ENCODE peak calls at places on chromosome 16, in six cellular contexts. F is neural crest cell, N is lower leg skin, H is H1, O is tibial artery, Z is PC-9. K is an unnamed sample.

GRCh38 chr16:73047221-73047535 is 750 bp downstream of the ZFHX3 start:
- DNase-seq in F (no peak), O (no peak), H (no peak), Z (no peak), N (no peak), K (no peak)

GRCh38 chr16:49000594-49000993 is 281.0 kb downstream of the CBLN1 start:
- DNase-seq in F (no peak), Z (no peak), N (no peak), H (peak), O (no peak), K (no peak)

GRCh38 chr16:87190288-87191240 is 126.6 kb downstream of the C16orf95 start:
- DNase-seq in N (no peak), O (no peak), F (no peak), Z (no peak), H (no peak), K (peak)

GRCh38 chr16:48053346-48053745 is 102.4 kb downstream of the ABCC12 start:
- DNase-seq in H (no peak), F (peak), O (no peak), Z (peak), N (no peak), K (no peak)

GRCh38 chr16:82954224-82954929 is 327.6 kb downstream of the CDH13 start:
- DNase-seq in F (no peak), Z (no peak), H (no peak), O (no peak), N (no peak), K (no peak)

GRCh38 chr16:75026892-75027391 is 28.1 kb downstream of the ZNRF1 start:
- DNase-seq in Z (no peak), N (no peak), H (no peak), O (no peak), F (no peak), K (no peak)

GRCh38 chr16:53429221-53429943 is 4.9 kb upstream of the RBL2 start:
- DNase-seq in H (no peak), N (peak), Z (peak), F (no peak), O (no peak), K (no peak)

GRCh38 chr16:88866151-88866920 is at the start of gene PABPN1L:
- DNase-seq in O (no peak), H (no peak), F (no peak), N (no peak), Z (no peak), K (no peak)

GRCh38 chr16:53545433-53545832 is 42.4 kb upstream of the AKTIP start:
- DNase-seq in H (no peak), F (no peak), O (no peak), N (no peak), Z (no peak), K (peak)

GRCh38 chr16:10992112-10992511 is 47.7 kb downstream of the CLEC16A start:
- DNase-seq in H (no peak), O (no peak), N (no peak), F (no peak), Z (no peak), K (no peak)

GRCh38 chr16:4679854-4680636 is 13.3 kb upstream of the NUDT16L1 start:
- DNase-seq in N (peak), F (no peak), Z (peak), H (no peak), O (peak), K (no peak)

GRCh38 chr16:9159839-9160550 is 68.6 kb downstream of the HAPSTR1 start:
- DNase-seq in H (peak), N (peak), Z (peak), F (peak), O (no peak), K (peak)

GRCh38 chr16:54411555-54411954 is 125.0 kb upstream of the IRX3 start:
- DNase-seq in H (no peak), O (no peak), F (no peak), Z (no peak), N (no peak), K (peak)

GRCh38 chr16:57054338-57054737 is 38.0 kb upstream of the CPNE2 start:
- DNase-seq in F (no peak), H (no peak), N (no peak), O (no peak), Z (no peak), K (no peak)

GRCh38 chr16:82192665-82193064 is 22.6 kb upstream of the MPHOSPH6 start:
- DNase-seq in F (no peak), Z (no peak), H (no peak), N (no peak), O (no peak), K (no peak)

GRCh38 chr16:54347961-54348360 is 61.4 kb upstream of the IRX3 start:
- DNase-seq in Z (no peak), O (no peak), F (no peak), H (no peak), N (no peak), K (no peak)

GRCh38 chr16:86824751-86825310 is 246.5 kb downstream of the FOXL1 start:
- DNase-seq in N (no peak), H (no peak), Z (no peak), O (peak), F (no peak), K (no peak)

GRCh38 chr16:9372934-9373890 is 281.8 kb downstream of the HAPSTR1 start:
- DNase-seq in H (no peak), F (no peak), Z (no peak), O (no peak), N (no peak), K (peak)

GRCh38 chr16:8667492-8667891 is 6.9 kb upstream of the ABAT start:
- DNase-seq in F (no peak), Z (no peak), N (no peak), H (no peak), O (no peak), K (no peak)

GRCh38 chr16:11391576-11391975 is 46.3 kb downstream of the RMI2 start:
- DNase-seq in F (no peak), O (no peak), H (no peak), Z (peak), N (no peak), K (no peak)

GRCh38 chr16:50396770-50397525 is 28.2 kb upstream of the BRD7 start:
- DNase-seq in Z (peak), H (no peak), N (peak), O (no peak), F (no peak), K (no peak)

GRCh38 chr16:86033971-86034370 is 135.0 kb downstream of the IRF8 start:
- DNase-seq in O (no peak), N (no peak), F (no peak), H (no peak), Z (no peak), K (no peak)

GRCh38 chr16:73068546-73069401 is 20.8 kb upstream of the ZFHX3 start:
- DNase-seq in F (no peak), H (no peak), O (peak), Z (peak), N (no peak), K (no peak)

GRCh38 chr16:78896280-78896679 is 704.3 kb downstream of the MAF start:
- DNase-seq in H (no peak), O (no peak), F (no peak), N (no peak), Z (no peak), K (no peak)

GRCh38 chr16:53711390-53711789 is 7.4 kb downstream of the FTO start:
- DNase-seq in N (no peak), Z (no peak), F (no peak), O (no peak), H (no peak), K (no peak)

GRCh38 chr16:19746561-19746960 is 28.5 kb downstream of the IQCK start:
- DNase-seq in N (no peak), F (peak), H (no peak), Z (no peak), O (no peak), K (no peak)

GRCh38 chr16:57775661-57776469 is 26.4 kb downstream of the KIFC3 start:
- DNase-seq in Z (no peak), N (no peak), F (peak), O (no peak), H (peak), K (peak)

GRCh38 chr16:82506734-82507133 is 120.0 kb upstream of the CDH13 start:
- DNase-seq in N (no peak), O (no peak), H (no peak), F (no peak), Z (no peak), K (no peak)

GRCh38 chr16:8634991-8635736 is 13.7 kb downstream of the METTL22 start:
- DNase-seq in F (peak), N (no peak), O (no peak), H (peak), Z (no peak), K (peak)

GRCh38 chr16:31042866-31043265 is 9.5 kb downstream of the STX4 start:
- DNase-seq in O (no peak), N (no peak), H (no peak), Z (no peak), F (no peak), K (no peak)

GRCh38 chr16:11164482-11165270 is 91.3 kb downstream of the SOCS1 start:
- DNase-seq in O (no peak), F (no peak), H (no peak), N (no peak), Z (no peak), K (no peak)

GRCh38 chr16:71409038-71409775 is 32.6 kb downstream of the TLE7 start:
- DNase-seq in F (no peak), N (no peak), O (no peak), Z (no peak), H (no peak), K (no peak)

GRCh38 chr16:50584033-50584722 is 36.0 kb downstream of the NKD1 start:
- DNase-seq in O (no peak), H (no peak), N (no peak), Z (no peak), F (no peak), K (no peak)

GRCh38 chr16:82761236-82761635 is 134.5 kb downstream of the CDH13 start:
- DNase-seq in O (peak), N (peak), Z (no peak), H (no peak), F (no peak), K (no peak)

GRCh38 chr16:9262941-9263340 is 171.5 kb downstream of the HAPSTR1 start:
- DNase-seq in N (no peak), F (no peak), H (no peak), O (no peak), Z (no peak), K (no peak)

GRCh38 chr16:67535201-67535600 is 6.6 kb downstream of the RIPOR1 start:
- DNase-seq in Z (no peak), O (no peak), N (no peak), F (no peak), H (no peak), K (no peak)

GRCh38 chr16:89322381-89323119 is 105.0 kb downstream of the ZNF778 start:
- DNase-seq in O (no peak), H (no peak), Z (peak), F (peak), N (no peak), K (peak)

GRCh38 chr16:88118376-88118775 is 167.1 kb downstream of the BANP start:
- DNase-seq in N (no peak), H (no peak), O (no peak), F (no peak), Z (peak), K (no peak)

GRCh38 chr16:18816286-18816685 is 14.9 kb upstream of the ARL6IP1 start:
- DNase-seq in O (no peak), N (no peak), Z (no peak), F (no peak), H (no peak), K (no peak)

GRCh38 chr16:65116818-65117430 is 4.9 kb downstream of the CDH11 start:
- DNase-seq in Z (no peak), N (no peak), H (no peak), O (no peak), F (no peak), K (no peak)

DNA sequence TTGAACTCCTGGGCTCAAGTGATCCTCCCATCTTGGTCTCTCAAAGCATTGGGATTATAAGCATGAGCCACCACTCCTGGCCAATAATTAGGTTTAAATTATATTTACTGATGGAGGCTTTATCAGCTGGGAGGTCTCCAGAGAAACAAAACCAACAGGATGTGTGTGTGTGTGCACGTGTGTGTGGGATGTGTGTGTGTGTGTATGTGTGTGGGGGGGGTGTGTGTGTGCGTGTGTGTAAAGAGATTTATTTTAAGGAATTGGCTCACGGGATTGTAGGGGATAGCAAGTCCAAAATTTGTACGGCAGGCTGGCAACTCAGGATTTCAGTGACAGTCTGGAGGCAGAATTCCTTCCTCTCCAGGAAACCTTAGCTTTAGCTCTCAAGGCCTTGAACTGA is 4.6 kb downstream of the MMP25 start:
- DNase-seq in Z (no peak), F (no peak), N (no peak), O (no peak), H (no peak), K (no peak)
- TF ChIP-seq CTCF in Z (no peak), F (no peak), N (no peak), O (no peak), H (no peak), K (no peak)

DNA sequence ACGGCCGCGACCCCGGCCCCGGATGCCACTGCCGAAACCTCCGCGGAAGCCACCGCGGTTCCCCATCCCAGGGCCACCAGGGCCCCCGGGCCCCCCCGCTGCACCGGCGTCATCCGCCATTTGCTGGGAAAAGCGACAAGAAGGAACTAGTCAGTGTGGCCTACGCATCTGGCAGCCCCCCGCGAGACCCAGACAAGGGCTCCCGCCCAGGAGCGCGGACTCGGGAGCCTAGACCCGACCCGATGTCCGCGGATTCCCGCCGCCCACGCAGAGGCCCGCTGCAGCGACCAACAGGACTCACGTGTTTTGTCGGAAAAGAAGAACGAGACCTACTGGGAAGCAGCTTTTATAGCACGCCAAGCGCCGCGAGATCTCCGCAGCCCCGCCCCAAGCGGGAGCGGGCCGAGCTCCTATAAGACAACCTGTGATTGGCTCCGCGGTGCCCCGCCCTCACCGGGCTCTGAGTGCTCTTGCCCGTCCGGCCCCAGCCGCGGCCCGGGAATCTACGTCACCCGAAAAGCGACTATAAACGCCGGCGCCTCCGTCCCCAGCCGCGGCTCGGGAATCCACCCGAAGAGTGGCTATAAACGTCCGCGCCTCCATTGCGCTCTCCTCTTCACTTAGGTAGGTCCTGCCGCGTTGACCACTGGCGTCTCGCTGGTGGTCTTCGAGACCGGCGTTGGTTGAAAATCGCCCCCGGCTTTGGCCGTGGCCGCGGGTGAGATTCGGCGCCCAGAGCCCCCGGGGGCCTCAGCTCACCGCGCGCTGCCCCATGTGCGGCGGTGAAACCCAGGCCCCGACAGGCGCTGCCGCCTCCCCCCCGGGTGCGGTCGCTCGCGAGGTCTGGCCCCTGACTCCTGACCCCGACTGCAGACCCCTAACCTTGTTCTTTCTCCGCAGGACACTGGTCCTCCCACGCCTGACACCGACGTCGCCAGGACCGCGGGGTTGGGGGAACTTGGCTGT is at the start of gene RPS2:
- DNase-seq in O (peak), Z (peak), F (peak), N (peak), H (peak), K (peak)
- TF ChIP-seq CTCF in O (no peak), Z (no peak), F (no peak), N (no peak), H (no peak), K (no peak)

GRCh38 chr16:52068447-52069074 is 478.4 kb downstream of the TOX3 start:
- DNase-seq in H (peak), F (peak), Z (no peak), O (no peak), N (no peak), K (peak)
- TF ChIP-seq CTCF in H (peak), F (peak), Z (no peak), O (no peak), N (no peak), K (no peak)

GRCh38 chr16:1553976-1554825 is 20.7 kb downstream of the TMEM204 start:
- DNase-seq in O (no peak), F (no peak), H (no peak), N (no peak), Z (no peak), K (no peak)

GRCh38 chr16:1557074-1557473 is 23.6 kb downstream of the TMEM204 start:
- DNase-seq in N (no peak), H (no peak), Z (no peak), F (no peak), O (no peak), K (no peak)

GRCh38 chr16:1557576-1557975 is 24.1 kb downstream of the TMEM204 start:
- DNase-seq in Z (no peak), H (no peak), F (no peak), N (no peak), O (no peak), K (no peak)

GRCh38 chr16:1554826-1555445 is 21.5 kb downstream of the TMEM204 start:
- DNase-seq in N (no peak), O (no peak), F (no peak), Z (no peak), H (no peak), K (no peak)

GRCh38 chr16:1556254-1556653 is 22.8 kb downstream of the TMEM204 start:
- DNase-seq in Z (no peak), O (no peak), H (no peak), F (no peak), N (peak), K (no peak)
- TF ChIP-seq CTCF in Z (no peak), O (no peak), H (peak), F (no peak), N (no peak), K (no peak)